ENCODE peak calls at places on chromosome 11, in six cellular contexts. A is pancreas, F is body of pancreas, X is heart left ventricle, H is skeletal muscle cell, G is sigmoid colon. Z is an unnamed sample.

GRCh38 chr11:126874831-126875230 is 125.7 kb downstream of the KIRREL3 start:
- DNase-seq in A (no peak), F (no peak), X (no peak), H (no peak), G (no peak), Z (no peak)

GRCh38 chr11:61080986-61081590 is 21.2 kb upstream of the CD5 start:
- DNase-seq in A (no peak), F (no peak), X (no peak), H (no peak), G (no peak), Z (no peak)

GRCh38 chr11:27998552-27998951 is 109.4 kb downstream of the KIF18A start:
- DNase-seq in A (no peak), F (no peak), X (no peak), H (no peak), G (no peak), Z (no peak)

GRCh38 chr11:57761301-57762234 is at the start of gene CTNND1:
- DNase-seq in A (peak; percentile 78), F (peak; percentile 93), X (peak; percentile 93), H (peak; percentile 91), G (peak; percentile 97), Z (peak; percentile 99)

GRCh38 chr11:1298695-1299492 is 10.5 kb downstream of the TOLLIP start:
- DNase-seq in A (peak; percentile 91), F (peak; percentile 93), X (peak; percentile 86), H (peak; percentile 56), G (peak; percentile 93), Z (peak; percentile 63)

GRCh38 chr11:26946209-26946828 is 47.6 kb upstream of the FIBIN start:
- DNase-seq in A (no peak), F (no peak), X (no peak), H (peak; percentile 79), G (no peak), Z (no peak)

GRCh38 chr11:4092031-4092430 is 2.6 kb upstream of the RRM1 start:
- DNase-seq in A (no peak), F (no peak), X (no peak), H (no peak), G (no peak), Z (no peak)

GRCh38 chr11:68832476-68833176 is 9.1 kb downstream of the CPT1A start:
- DNase-seq in A (no peak), F (peak; percentile 50), X (no peak), H (no peak), G (no peak), Z (peak; percentile 87)

GRCh38 chr11:108196901-108197300 is 25.5 kb downstream of the NPAT start:
- DNase-seq in A (no peak), F (no peak), X (no peak), H (no peak), G (no peak), Z (no peak)

GRCh38 chr11:59999732-60000131 is 17.2 kb upstream of the OOSP4B start:
- DNase-seq in A (no peak), F (no peak), X (no peak), H (no peak), G (no peak), Z (no peak)

GRCh38 chr11:40306938-40307548 is 1152.4 kb downstream of the LRRC4C start:
- DNase-seq in A (no peak), F (no peak), X (no peak), H (peak; percentile 25), G (no peak), Z (no peak)

GRCh38 chr11:607020-607780 is 8.6 kb downstream of the IRF7 start:
- DNase-seq in A (peak; percentile 78), F (no peak), X (no peak), H (no peak), G (no peak), Z (no peak)

DNA sequence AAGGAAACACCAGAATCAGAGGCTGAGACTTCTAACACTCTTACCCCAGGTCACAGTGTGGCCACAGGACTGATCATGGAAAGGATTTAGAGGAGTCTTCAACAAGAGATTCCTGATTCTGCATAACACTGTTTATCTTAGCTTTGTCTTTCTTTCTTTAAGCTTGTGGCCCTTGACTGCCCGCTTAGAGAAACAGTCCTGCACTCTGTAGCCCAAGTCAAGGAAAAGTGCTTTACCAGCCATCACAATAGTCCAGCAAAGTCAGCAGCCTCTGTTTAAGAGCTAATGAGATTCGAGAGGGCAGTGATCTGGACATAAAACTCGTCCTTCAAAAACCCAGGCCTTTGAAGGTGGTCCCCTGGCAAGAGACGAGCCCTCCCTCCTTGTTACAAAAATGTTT is 30.0 kb downstream of the PRDM10 start:
- DNase-seq in A (no peak), F (no peak), X (no peak), H (no peak), G (no peak), Z (no peak)
- H3K4me3 ChIP-seq in A (no peak overlapping the region), F (no peak overlapping the region), X (no peak overlapping the region), H (no peak overlapping the region), G (no peak overlapping the region), Z (no peak overlapping the region)

GRCh38 chr11:72706579-72706978 is 32.4 kb upstream of the PDE2A start:
- DNase-seq in A (no peak), F (no peak), X (no peak), H (no peak), G (no peak), Z (no peak)
- H3K4me3 ChIP-seq in A (no peak overlapping the region), F (no peak overlapping the region), X (no peak overlapping the region), H (no peak overlapping the region), G (no peak overlapping the region), Z (no peak overlapping the region)

GRCh38 chr11:102319544-102319943 is 2.3 kb downstream of the BIRC3 start:
- DNase-seq in A (no peak), F (no peak), X (no peak), H (no peak), G (no peak), Z (no peak)

GRCh38 chr11:102322560-102322959 is 5.3 kb downstream of the BIRC3 start:
- DNase-seq in A (no peak), F (no peak), X (no peak), H (no peak), G (no peak), Z (no peak)

GRCh38 chr11:102320166-102320565 is 2.9 kb downstream of the BIRC3 start:
- DNase-seq in A (no peak), F (no peak), X (no peak), H (no peak), G (no peak), Z (no peak)

GRCh38 chr11:102318469-102318868 is 1.2 kb downstream of the BIRC3 start:
- DNase-seq in A (no peak), F (no peak), X (no peak), H (no peak), G (no peak), Z (no peak)

DNA sequence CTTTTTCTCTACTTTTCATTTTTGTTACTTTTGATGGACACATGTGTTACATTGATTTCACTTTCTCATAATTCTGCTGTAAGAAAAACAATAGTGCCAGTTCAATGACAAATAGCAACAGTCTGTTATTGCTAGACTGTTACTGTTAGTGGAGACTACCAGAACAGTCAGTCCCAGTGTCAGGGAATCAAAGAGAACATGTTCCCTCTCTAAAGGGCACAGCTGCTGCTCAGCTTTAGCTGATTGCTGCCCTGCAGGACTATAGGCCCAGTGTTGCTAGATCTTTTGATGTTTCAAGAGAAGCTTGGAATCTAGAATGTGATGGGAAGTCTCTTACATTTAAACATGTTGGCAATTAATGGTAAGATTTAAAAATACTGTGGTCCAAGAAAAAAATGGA is 3.4 kb downstream of the BIRC3 start:
- DNase-seq in A (no peak), F (no peak), X (no peak), H (no peak), G (no peak), Z (no peak)
- H3K4me3 ChIP-seq in A (no peak overlapping the region), F (no peak overlapping the region), X (no peak overlapping the region), H (no peak overlapping the region), G (no peak overlapping the region), Z (no peak overlapping the region)

DNA sequence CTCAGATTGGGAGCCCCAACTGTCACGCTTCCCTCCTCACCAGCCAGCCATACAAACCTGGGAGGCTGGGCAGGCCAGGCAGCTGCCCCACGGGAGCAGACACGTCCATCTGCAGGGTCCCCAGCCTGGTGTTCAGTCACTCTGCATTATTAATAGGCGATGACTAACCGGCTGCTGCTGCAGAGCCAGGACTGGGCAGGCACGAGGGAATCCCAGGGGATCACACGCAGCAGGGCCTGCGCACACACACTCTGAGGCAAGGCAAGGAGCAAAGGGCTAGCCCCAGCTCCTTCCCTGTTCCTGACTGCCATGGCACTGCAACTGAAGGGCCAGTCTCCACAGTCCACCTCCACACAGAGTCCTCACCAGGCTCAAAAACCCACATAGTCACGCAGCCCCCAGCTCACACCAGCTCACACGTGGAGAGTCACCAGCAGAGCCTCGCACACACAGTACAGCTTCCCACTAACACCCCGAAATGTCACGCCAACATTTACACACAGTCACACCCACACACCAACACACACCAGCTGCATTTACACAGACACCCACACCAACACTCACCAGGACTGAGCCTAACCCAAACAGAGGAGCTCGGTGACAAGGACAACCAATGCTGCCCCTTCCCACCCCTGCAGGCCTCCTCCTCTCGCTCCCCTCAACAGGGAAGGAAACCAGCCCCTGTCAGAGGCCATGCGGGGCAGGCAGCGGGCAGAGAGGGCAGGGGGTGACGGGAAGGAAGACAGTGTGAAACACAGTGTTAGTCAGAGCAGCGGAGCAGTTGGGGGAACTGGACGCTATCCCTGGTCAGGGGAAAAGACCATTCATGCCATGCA is 47.4 kb downstream of the NRXN2 start:
- DNase-seq in A (no peak), F (peak; percentile 50), X (peak; percentile 91), H (peak; percentile 83), G (peak; percentile 82), Z (no peak)
- H3K4me3 ChIP-seq in A (no peak overlapping the region), F (no peak overlapping the region), X (no peak overlapping the region), H (no peak overlapping the region), G (no peak overlapping the region), Z (no peak overlapping the region)

GRCh38 chr11:33534575-33534974 is 166.1 kb downstream of the C11orf91 start:
- DNase-seq in A (no peak), F (no peak), X (no peak), H (no peak), G (no peak), Z (no peak)
- H3K4me3 ChIP-seq in A (no peak overlapping the region), F (no peak overlapping the region), X (no peak overlapping the region), H (no peak overlapping the region), G (no peak overlapping the region), Z (no peak overlapping the region)

DNA sequence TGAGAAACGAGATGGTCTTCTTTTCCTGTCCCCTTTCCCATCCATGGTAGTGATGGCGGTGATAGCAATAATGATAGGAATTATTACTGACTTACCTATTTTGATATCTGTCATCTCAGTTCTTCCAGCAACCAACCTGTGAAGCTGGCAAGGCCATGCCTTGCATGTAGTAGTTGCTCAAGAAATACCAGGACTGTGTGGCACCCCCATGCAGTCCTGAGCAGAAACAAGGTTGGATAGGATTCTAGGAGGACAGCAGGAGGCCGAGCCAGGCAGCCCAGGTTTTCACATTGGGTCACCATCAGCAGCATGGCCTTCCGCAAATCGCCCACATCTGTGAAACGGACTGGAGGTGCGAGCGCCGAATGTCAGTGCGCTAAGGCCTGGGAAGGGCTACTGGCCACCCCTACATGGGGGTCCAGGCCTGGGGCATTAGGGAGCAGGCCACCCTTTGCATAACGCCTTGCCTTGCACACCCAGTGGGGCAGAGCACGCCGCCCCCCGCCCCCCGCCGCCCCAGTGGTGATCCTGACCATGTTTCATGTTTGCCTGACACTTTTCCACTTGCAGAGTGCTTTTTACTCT is 2.5 kb downstream of the GRK2 start:
- DNase-seq in A (no peak), F (peak; percentile 9), X (peak; percentile 9), H (no peak), G (peak; percentile 62), Z (no peak)
- H3K4me3 ChIP-seq in A (no peak overlapping the region), F (no peak overlapping the region), X (peak overlapping the region; percentile 98), H (no peak overlapping the region), G (no peak overlapping the region), Z (no peak overlapping the region)

DNA sequence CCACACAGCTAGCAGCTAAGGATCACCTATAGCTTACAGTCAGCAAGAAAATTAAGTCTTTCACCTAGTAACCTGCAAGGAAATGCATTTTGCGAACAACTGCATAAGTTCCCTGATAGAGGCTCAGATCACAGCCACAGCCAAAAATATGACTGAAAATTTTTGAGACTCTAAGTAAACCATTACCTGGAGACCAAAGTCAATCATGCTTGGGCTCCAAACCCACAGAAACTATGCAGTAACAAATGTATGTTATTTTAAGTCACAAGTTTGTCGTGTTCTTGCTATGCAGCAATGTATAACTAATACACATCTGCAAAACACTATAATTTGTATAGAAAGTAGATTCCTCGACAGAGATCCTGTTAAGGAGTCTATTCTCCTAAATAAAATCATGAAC is 1025.7 kb upstream of the RAG2 start:
- DNase-seq in A (no peak), F (no peak), X (no peak), H (no peak), G (no peak), Z (no peak)
- H3K4me3 ChIP-seq in A (no peak overlapping the region), F (no peak overlapping the region), X (no peak overlapping the region), H (no peak overlapping the region), G (no peak overlapping the region), Z (no peak overlapping the region)

Z was measured in LNCaP clone FGC.